ENCODE peak calls at places on chromosomes 2 and 18, in four cellular contexts. V, B, W and P are unnamed samples.
A peak's percentile ranks its signal among the peaks of the same experiment; 100 is the strongest.

GRCh38 chr2:165239230-165239629 is at the start of gene SCN2A:
- DNase-seq in B (peak; percentile 11), W (no peak), V (no peak), P (no peak)

GRCh38 chr2:120526997-120527945 is 181.3 kb downstream of the INHBB start:
- DNase-seq in B (no peak), W (no peak), V (no peak), P (no peak)

GRCh38 chr2:233209978-233210680 is 41.3 kb upstream of the ATG16L1 start:
- DNase-seq in B (no peak), V (no peak), W (no peak), P (no peak)

GRCh38 chr2:122530812-122531211 is 775.4 kb downstream of the TSN start:
- DNase-seq in W (no peak), B (no peak), V (no peak), P (no peak)

GRCh38 chr18:59810740-59811520 is 88.9 kb upstream of the PMAIP1 start:
- DNase-seq in W (no peak), V (no peak), B (no peak), P (no peak)

GRCh38 chr2:115160523-115161521 is 718.4 kb downstream of the DPP10 start:
- DNase-seq in V (peak; percentile 55), W (no peak), B (no peak), P (peak; percentile 47)

GRCh38 chr2:118860506-118860905 is 13.1 kb upstream of the EN1 start:
- DNase-seq in V (no peak), B (no peak), W (no peak), P (no peak)

GRCh38 chr2:235270951-235271350 is 222.9 kb upstream of the AGAP1 start:
- DNase-seq in B (peak; percentile 22), W (no peak), V (no peak), P (no peak)

GRCh38 chr18:62663731-62664336 is 51.5 kb upstream of the PHLPP1 start:
- DNase-seq in V (no peak), B (peak; percentile 47), W (no peak), P (no peak)

GRCh38 chr2:231530099-231531085 is at the start of gene NMUR1:
- DNase-seq in W (peak; percentile 67), B (no peak), V (peak; percentile 79), P (peak; percentile 67)

GRCh38 chr2:193428336-193428818 is 1233.6 kb upstream of the TMEFF2 start:
- DNase-seq in W (no peak), B (no peak), V (no peak), P (no peak)

GRCh38 chr2:144215207-144215606 is 304.7 kb downstream of the ZEB2 start:
- DNase-seq in B (no peak), W (no peak), V (no peak), P (no peak)

GRCh38 chr2:238143239-238143951 is 4.9 kb downstream of the KLHL30 start:
- DNase-seq in V (no peak), B (peak; percentile 76), W (no peak), P (no peak)

GRCh38 chr18:45962866-45963265 is 4.3 kb downstream of the EPG5 start:
- DNase-seq in V (no peak), W (no peak), B (peak; percentile 61), P (no peak)